ENCODE peak calls at places on chromosome X, in four cellular contexts. One of them, this sample, is unnamed.

GRCh38 chrX:144798972-144799371 is 448.3 kb upstream of the SPANXN1 start:
- DNase-seq in HepG2: no peak
- DNase-seq in K562: no peak
- DNase-seq in SK-N-SH: no peak
- DNase-seq in this sample: no peak

GRCh38 chrX:138026211-138026610 is 460.3 kb downstream of the ZIC3 start:
- DNase-seq in SK-N-SH: peak
- DNase-seq in HepG2: no peak
- DNase-seq in K562: peak
- DNase-seq in this sample: no peak

GRCh38 chrX:346034-346813 is 27.6 kb upstream of the GTPBP6 start:
- DNase-seq in K562: no peak
- DNase-seq in SK-N-SH: no peak
- DNase-seq in HepG2: no peak
- DNase-seq in this sample: no peak

GRCh38 chrX:65644621-65645287 is 22.7 kb upstream of the MSN start:
- DNase-seq in HepG2: no peak
- DNase-seq in K562: peak
- DNase-seq in SK-N-SH: peak
- DNase-seq in this sample: peak

GRCh38 chrX:120457766-120458180 is 11.3 kb downstream of the LAMP2 start:
- DNase-seq in HepG2: no peak
- DNase-seq in SK-N-SH: no peak
- DNase-seq in K562: peak
- DNase-seq in this sample: no peak

GRCh38 chrX:48025561-48025960 is 18.8 kb downstream of the SPACA5 start:
- DNase-seq in HepG2: peak
- DNase-seq in SK-N-SH: peak
- DNase-seq in K562: peak
- DNase-seq in this sample: peak

GRCh38 chrX:122220644-122221373 is 963.3 kb upstream of the GRIA3 start:
- DNase-seq in K562: no peak
- DNase-seq in HepG2: no peak
- DNase-seq in SK-N-SH: no peak
- DNase-seq in this sample: no peak

GRCh38 chrX:39969099-39969825 is 128.5 kb downstream of the BCOR start:
- DNase-seq in K562: no peak
- DNase-seq in SK-N-SH: no peak
- DNase-seq in HepG2: no peak
- DNase-seq in this sample: no peak

GRCh38 chrX:13620202-13620601 is 32.7 kb upstream of the TCEANC start:
- DNase-seq in K562: no peak
- DNase-seq in HepG2: no peak
- DNase-seq in SK-N-SH: no peak
- DNase-seq in this sample: no peak

GRCh38 chrX:10047133-10047532 is 80.0 kb downstream of the CLDN34 start:
- DNase-seq in HepG2: no peak
- DNase-seq in K562: peak
- DNase-seq in SK-N-SH: no peak
- DNase-seq in this sample: no peak

GRCh38 chrX:74835566-74835965 is 89.7 kb downstream of the NEXMIF start:
- DNase-seq in HepG2: peak
- DNase-seq in SK-N-SH: no peak
- DNase-seq in K562: no peak
- DNase-seq in this sample: no peak

GRCh38 chrX:109839694-109840358 is 106.8 kb upstream of the ACSL4 start:
- DNase-seq in K562: peak
- DNase-seq in SK-N-SH: no peak
- DNase-seq in HepG2: no peak
- DNase-seq in this sample: peak

GRCh38 chrX:68978211-68978780 is 149.5 kb downstream of the EFNB1 start:
- DNase-seq in K562: no peak
- DNase-seq in HepG2: no peak
- DNase-seq in SK-N-SH: no peak
- DNase-seq in this sample: no peak

GRCh38 chrX:154443479-154443910 is 446 bp upstream of the FAM50A start:
- DNase-seq in SK-N-SH: peak
- DNase-seq in HepG2: no peak
- DNase-seq in K562: no peak
- DNase-seq in this sample: no peak

GRCh38 chrX:113558576-113558975 is 717.9 kb upstream of the AMOT start:
- DNase-seq in SK-N-SH: no peak
- DNase-seq in HepG2: no peak
- DNase-seq in K562: no peak
- DNase-seq in this sample: no peak

GRCh38 chrX:132017431-132018185 is 5.5 kb upstream of the STK26 start:
- DNase-seq in HepG2: no peak
- DNase-seq in K562: no peak
- DNase-seq in SK-N-SH: no peak
- DNase-seq in this sample: no peak

GRCh38 chrX:71199252-71199651 is 23.8 kb upstream of the GJB1 start:
- DNase-seq in K562: no peak
- DNase-seq in HepG2: no peak
- DNase-seq in SK-N-SH: no peak
- DNase-seq in this sample: no peak

GRCh38 chrX:15194136-15194535 is 75.7 kb downstream of the ASB9 start:
- DNase-seq in SK-N-SH: no peak
- DNase-seq in K562: no peak
- DNase-seq in HepG2: no peak
- DNase-seq in this sample: no peak

GRCh38 chrX:134683351-134683750 is 25.1 kb upstream of the PLAC1 start:
- DNase-seq in K562: no peak
- DNase-seq in SK-N-SH: peak
- DNase-seq in HepG2: no peak
- DNase-seq in this sample: no peak

GRCh38 chrX:9456250-9457074 is 8.4 kb upstream of the TBL1X start:
- DNase-seq in K562: no peak
- DNase-seq in HepG2: peak
- DNase-seq in SK-N-SH: no peak
- DNase-seq in this sample: no peak

GRCh38 chrX:9670136-9670905 is 95.3 kb downstream of the GPR143 start:
- DNase-seq in HepG2: no peak
- DNase-seq in SK-N-SH: no peak
- DNase-seq in K562: peak
- DNase-seq in this sample: no peak

GRCh38 chrX:7145454-7145853 is 2.1 kb upstream of the STS start:
- DNase-seq in K562: no peak
- DNase-seq in SK-N-SH: no peak
- DNase-seq in HepG2: no peak
- DNase-seq in this sample: no peak

DNA sequence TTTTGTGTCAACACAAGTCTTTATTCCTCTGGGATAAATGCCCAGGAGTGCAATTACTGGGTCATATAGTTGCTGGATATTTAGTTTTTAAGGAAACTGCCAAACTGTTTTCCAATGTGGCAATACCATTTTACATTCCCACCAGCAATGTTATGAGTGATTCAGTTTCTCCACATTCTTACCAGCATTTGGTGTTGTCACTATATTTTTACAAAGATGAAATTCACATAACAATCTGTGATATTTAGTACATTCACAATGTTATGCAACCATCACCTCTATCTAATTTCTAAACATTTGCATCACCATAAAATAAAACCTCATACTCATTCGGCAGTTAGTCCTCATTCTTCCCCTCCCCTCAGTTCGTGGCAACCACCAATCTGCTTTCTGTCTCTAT is 75.0 kb downstream of the MAMLD1 start:
- DNase-seq in HepG2: no peak
- DNase-seq in SK-N-SH: no peak
- DNase-seq in K562: no peak
- DNase-seq in this sample: no peak
- TF ChIP-seq ELF1 in HepG2: no peak
- TF ChIP-seq ELF1 in SK-N-SH: no peak
- TF ChIP-seq ELF1 in K562: no peak
- TF ChIP-seq ELF1 in this sample: no peak

DNA sequence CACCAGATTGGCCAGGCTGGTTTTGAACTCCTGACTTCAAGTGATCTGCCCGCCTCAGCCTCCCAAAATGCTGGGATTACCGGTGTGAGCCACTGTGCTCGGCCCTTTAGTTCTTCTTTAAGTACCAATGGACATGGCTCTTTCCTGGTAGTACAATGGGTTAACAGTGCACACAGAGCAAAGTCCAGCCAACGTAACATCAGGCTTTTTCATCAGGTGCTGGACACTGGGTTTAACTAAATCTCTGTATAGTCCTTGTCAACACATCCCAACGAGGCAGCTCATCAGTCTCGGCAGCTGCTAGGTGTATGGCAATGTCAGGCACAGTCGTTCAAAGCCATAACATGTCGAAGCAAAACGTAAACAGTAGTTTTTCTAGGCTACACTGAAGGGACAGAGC is 93.8 kb downstream of the HDAC8 start:
- DNase-seq in K562: no peak
- DNase-seq in HepG2: peak
- DNase-seq in SK-N-SH: no peak
- DNase-seq in this sample: no peak
- TF ChIP-seq REST in K562: no peak
- TF ChIP-seq REST in HepG2: no peak
- TF ChIP-seq REST in SK-N-SH: no peak
- TF ChIP-seq REST in this sample: no peak

GRCh38 chrX:129959493-129959832 is 23.0 kb upstream of the BCORL1 start:
- DNase-seq in K562: peak
- DNase-seq in SK-N-SH: no peak
- DNase-seq in HepG2: no peak
- DNase-seq in this sample: no peak

GRCh38 chrX:129965166-129965565 is 17.3 kb upstream of the BCORL1 start:
- DNase-seq in HepG2: no peak
- DNase-seq in K562: no peak
- DNase-seq in SK-N-SH: no peak
- DNase-seq in this sample: no peak

GRCh38 chrX:129958814-129959492 is 23.5 kb upstream of the BCORL1 start:
- DNase-seq in SK-N-SH: no peak
- DNase-seq in HepG2: no peak
- DNase-seq in K562: no peak
- DNase-seq in this sample: no peak

GRCh38 chrX:129963729-129964128 is 18.7 kb upstream of the BCORL1 start:
- DNase-seq in SK-N-SH: no peak
- DNase-seq in K562: no peak
- DNase-seq in HepG2: no peak
- DNase-seq in this sample: no peak

GRCh38 chrX:129961180-129962083 is 21.0 kb upstream of the BCORL1 start:
- DNase-seq in K562: peak
- DNase-seq in HepG2: peak
- DNase-seq in SK-N-SH: no peak
- DNase-seq in this sample: peak
- H3K4me3 ChIP-seq in K562: peak
- H3K4me3 ChIP-seq in HepG2: peak
- H3K4me3 ChIP-seq in SK-N-SH: no peak
- H3K4me3 ChIP-seq in this sample: peak

GRCh38 chrX:43493751-43494150 is 162.3 kb upstream of the MAOA start:
- DNase-seq in HepG2: no peak
- DNase-seq in SK-N-SH: no peak
- DNase-seq in K562: no peak
- DNase-seq in this sample: no peak
- TF ChIP-seq ELF1 in HepG2: no peak
- TF ChIP-seq ELF1 in SK-N-SH: no peak
- TF ChIP-seq ELF1 in K562: no peak
- TF ChIP-seq ELF1 in this sample: no peak

DNA sequence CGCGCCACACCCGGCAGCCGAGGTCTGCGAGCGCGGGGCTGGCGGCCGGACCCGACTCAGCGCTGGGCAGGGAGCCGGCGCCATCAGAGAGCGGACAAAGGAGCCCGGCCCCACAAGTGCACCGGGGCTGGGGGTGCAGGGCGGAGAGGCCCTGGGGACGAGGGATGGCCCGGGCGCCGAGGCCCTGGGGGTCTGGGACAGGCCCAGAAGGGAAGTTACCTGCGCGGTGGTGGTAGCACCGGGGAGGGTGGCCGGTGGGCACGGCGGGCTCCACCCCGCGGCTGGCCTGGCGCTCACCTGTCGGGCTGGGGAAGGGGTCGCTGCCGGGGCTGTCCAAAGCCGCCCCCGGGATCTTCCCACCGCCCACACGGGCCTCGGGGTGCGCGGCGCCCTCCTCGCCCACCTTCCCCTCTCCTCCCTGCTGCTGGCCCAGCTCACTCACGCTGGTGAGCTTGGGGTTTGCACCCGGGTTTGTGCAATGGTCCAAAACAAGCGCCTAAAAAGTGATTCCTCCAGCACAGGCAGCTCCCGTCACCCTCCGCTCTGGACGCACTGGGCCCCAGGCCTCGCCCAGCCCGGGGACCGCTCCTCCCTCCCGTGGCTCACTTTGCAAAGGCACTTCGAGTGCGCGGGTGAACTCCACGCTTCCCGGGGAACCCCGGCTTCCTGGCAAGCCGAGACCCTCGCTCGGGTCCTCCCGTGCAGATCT is at the start of gene CTPS2:
- DNase-seq in K562: peak
- DNase-seq in SK-N-SH: peak
- DNase-seq in HepG2: peak
- DNase-seq in this sample: no peak
- TF ChIP-seq REST in K562: no peak
- TF ChIP-seq REST in SK-N-SH: no peak
- TF ChIP-seq REST in HepG2: no peak
- TF ChIP-seq REST in this sample: no peak

This sample was measured in HCT116.